ENCODE peak calls at places on chromosomes 13 and 19, in five cellular contexts. One of them, this sample, is unnamed.

GRCh38 chr19:16001481-16002312 is 52.9 kb downstream of the OR10H4 start:
- DNase-seq in GM12878: peak
- DNase-seq in K562: no peak
- DNase-seq in SK-N-SH: no peak
- DNase-seq in HepG2: peak
- DNase-seq in this sample: peak

GRCh38 chr13:30091691-30092090 is 215.7 kb downstream of the KATNAL1 start:
- DNase-seq in SK-N-SH: no peak
- DNase-seq in GM12878: no peak
- DNase-seq in HepG2: no peak
- DNase-seq in K562: no peak
- DNase-seq in this sample: no peak

GRCh38 chr19:46748325-46749109 is 2.3 kb upstream of the STRN4 start:
- DNase-seq in K562: peak
- DNase-seq in SK-N-SH: peak
- DNase-seq in HepG2: peak
- DNase-seq in GM12878: no peak
- DNase-seq in this sample: no peak

GRCh38 chr19:23762884-23763711 is 4.4 kb upstream of the ZNF681 start:
- DNase-seq in GM12878: peak
- DNase-seq in SK-N-SH: peak
- DNase-seq in HepG2: no peak
- DNase-seq in K562: peak
- DNase-seq in this sample: no peak

GRCh38 chr19:18785179-18786124 is 5.7 kb downstream of the COMP start:
- DNase-seq in HepG2: peak
- DNase-seq in SK-N-SH: peak
- DNase-seq in GM12878: no peak
- DNase-seq in K562: peak
- DNase-seq in this sample: no peak

GRCh38 chr13:45180713-45181601 is 19.9 kb downstream of the KCTD4 start:
- DNase-seq in GM12878: no peak
- DNase-seq in K562: no peak
- DNase-seq in SK-N-SH: no peak
- DNase-seq in HepG2: no peak
- DNase-seq in this sample: no peak

GRCh38 chr13:30787747-30788535 is 52.6 kb downstream of the ALOX5AP start:
- DNase-seq in K562: no peak
- DNase-seq in HepG2: no peak
- DNase-seq in SK-N-SH: no peak
- DNase-seq in GM12878: no peak
- DNase-seq in this sample: no peak

GRCh38 chr13:24627090-24627714 is 53.0 kb upstream of the ATP12A start:
- DNase-seq in SK-N-SH: peak
- DNase-seq in HepG2: peak
- DNase-seq in GM12878: no peak
- DNase-seq in K562: peak
- DNase-seq in this sample: no peak

GRCh38 chr19:46412034-46412982 is 1.1 kb downstream of the CCDC8 start:
- DNase-seq in HepG2: no peak
- DNase-seq in SK-N-SH: no peak
- DNase-seq in K562: no peak
- DNase-seq in GM12878: no peak
- DNase-seq in this sample: no peak

GRCh38 chr13:49308977-49309408 is 61.3 kb downstream of the CDADC1 start:
- DNase-seq in SK-N-SH: no peak
- DNase-seq in HepG2: no peak
- DNase-seq in GM12878: no peak
- DNase-seq in K562: no peak
- DNase-seq in this sample: no peak

GRCh38 chr13:52001120-52001731 is 10.0 kb downstream of the ATP7B start:
- DNase-seq in HepG2: peak
- DNase-seq in K562: peak
- DNase-seq in GM12878: no peak
- DNase-seq in SK-N-SH: peak
- DNase-seq in this sample: no peak

GRCh38 chr13:60933638-60934037 is 482.0 kb downstream of the PCDH20 start:
- DNase-seq in SK-N-SH: no peak
- DNase-seq in K562: no peak
- DNase-seq in HepG2: no peak
- DNase-seq in GM12878: no peak
- DNase-seq in this sample: no peak

GRCh38 chr13:60936281-60936680 is 479.4 kb downstream of the PCDH20 start:
- DNase-seq in SK-N-SH: no peak
- DNase-seq in K562: no peak
- DNase-seq in HepG2: no peak
- DNase-seq in GM12878: no peak
- DNase-seq in this sample: no peak

DNA sequence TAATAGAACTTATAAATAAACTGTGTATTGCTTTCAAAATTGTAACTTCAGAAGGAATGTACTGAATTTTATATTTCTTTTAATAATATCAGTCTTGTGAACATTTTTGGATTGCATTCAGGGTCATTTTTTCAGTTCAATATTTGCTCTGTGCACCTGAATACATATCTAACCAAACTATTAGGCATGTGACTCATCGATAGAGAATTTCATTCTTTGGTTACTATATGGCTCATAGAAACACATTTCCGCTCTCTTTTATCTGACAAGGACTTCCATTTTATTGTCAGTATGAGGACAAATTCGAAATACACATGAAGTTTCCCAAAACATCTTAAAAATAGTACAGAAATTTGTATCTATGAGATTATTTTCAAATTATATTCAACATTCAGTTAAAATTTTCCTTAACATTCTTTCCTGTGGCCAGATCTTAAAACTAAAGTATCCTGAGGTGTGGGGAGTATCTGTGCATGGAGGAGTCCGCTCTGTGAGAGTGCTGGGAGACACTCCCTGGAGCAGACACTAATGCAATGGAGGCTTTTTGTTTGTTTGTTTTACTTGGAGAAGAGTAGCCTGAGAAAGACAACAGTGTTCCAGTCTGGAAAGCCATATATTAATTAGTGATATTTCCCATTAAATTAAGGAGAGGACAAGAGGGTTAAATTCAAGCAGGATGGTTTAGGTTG is 483.6 kb downstream of the PCDH20 start:
- DNase-seq in K562: no peak
- DNase-seq in SK-N-SH: no peak
- DNase-seq in HepG2: peak
- DNase-seq in GM12878: no peak
- DNase-seq in this sample: no peak
- TF ChIP-seq REST in K562: no peak
- TF ChIP-seq REST in SK-N-SH: no peak
- TF ChIP-seq REST in HepG2: no peak
- TF ChIP-seq REST in GM12878: no peak
- TF ChIP-seq REST in this sample: no peak

GRCh38 chr19:33416307-33417215 is 43.1 kb downstream of the CEBPG start:
- DNase-seq in K562: peak
- DNase-seq in HepG2: peak
- DNase-seq in GM12878: no peak
- DNase-seq in SK-N-SH: peak
- DNase-seq in this sample: peak
- TF ChIP-seq GABPA in K562: no peak
- TF ChIP-seq GABPA in HepG2: no peak
- TF ChIP-seq GABPA in GM12878: no peak
- TF ChIP-seq GABPA in SK-N-SH: no peak
- TF ChIP-seq GABPA in this sample: no peak

GRCh38 chr19:3095375-3096191 is 1.4 kb downstream of the GNA11 start:
- DNase-seq in HepG2: peak
- DNase-seq in K562: peak
- DNase-seq in GM12878: no peak
- DNase-seq in SK-N-SH: no peak
- DNase-seq in this sample: no peak
- TF ChIP-seq REST in HepG2: no peak
- TF ChIP-seq REST in K562: no peak
- TF ChIP-seq REST in GM12878: no peak
- TF ChIP-seq REST in SK-N-SH: no peak
- TF ChIP-seq REST in this sample: no peak

GRCh38 chr13:41942462-41943094 is 18.3 kb downstream of the VWA8 start:
- DNase-seq in HepG2: no peak
- DNase-seq in GM12878: no peak
- DNase-seq in K562: peak
- DNase-seq in SK-N-SH: no peak
- DNase-seq in this sample: no peak
- TF ChIP-seq GABPA in HepG2: no peak
- TF ChIP-seq GABPA in GM12878: no peak
- TF ChIP-seq GABPA in K562: no peak
- TF ChIP-seq GABPA in SK-N-SH: no peak
- TF ChIP-seq GABPA in this sample: no peak

GRCh38 chr13:36420437-36420891 is 11.8 kb upstream of the CCNA1 start:
- DNase-seq in SK-N-SH: peak
- DNase-seq in HepG2: peak
- DNase-seq in GM12878: peak
- DNase-seq in K562: peak
- DNase-seq in this sample: peak
- TF ChIP-seq REST in SK-N-SH: no peak
- TF ChIP-seq REST in HepG2: no peak
- TF ChIP-seq REST in GM12878: no peak
- TF ChIP-seq REST in K562: no peak
- TF ChIP-seq REST in this sample: no peak

GRCh38 chr13:38202730-38203129 is 146.9 kb upstream of the UFM1 start:
- DNase-seq in GM12878: no peak
- DNase-seq in SK-N-SH: no peak
- DNase-seq in HepG2: no peak
- DNase-seq in K562: no peak
- DNase-seq in this sample: no peak
- TF ChIP-seq GABPA in GM12878: no peak
- TF ChIP-seq GABPA in SK-N-SH: no peak
- TF ChIP-seq GABPA in HepG2: no peak
- TF ChIP-seq GABPA in K562: no peak
- TF ChIP-seq GABPA in this sample: no peak

GRCh38 chr19:8530061-8530679 is 16.2 kb upstream of the ZNF414 start:
- DNase-seq in HepG2: no peak
- DNase-seq in K562: no peak
- DNase-seq in SK-N-SH: no peak
- DNase-seq in GM12878: no peak
- DNase-seq in this sample: no peak

GRCh38 chr19:8526345-8527062 is 12.5 kb upstream of the ZNF414 start:
- DNase-seq in K562: peak
- DNase-seq in SK-N-SH: peak
- DNase-seq in GM12878: no peak
- DNase-seq in HepG2: peak
- DNase-seq in this sample: no peak

GRCh38 chr19:8529369-8530006 is 15.5 kb upstream of the ZNF414 start:
- DNase-seq in GM12878: no peak
- DNase-seq in HepG2: no peak
- DNase-seq in SK-N-SH: no peak
- DNase-seq in K562: no peak
- DNase-seq in this sample: no peak

GRCh38 chr19:8528500-8528899 is 14.5 kb upstream of the ZNF414 start:
- DNase-seq in HepG2: no peak
- DNase-seq in GM12878: no peak
- DNase-seq in SK-N-SH: no peak
- DNase-seq in K562: no peak
- DNase-seq in this sample: no peak

DNA sequence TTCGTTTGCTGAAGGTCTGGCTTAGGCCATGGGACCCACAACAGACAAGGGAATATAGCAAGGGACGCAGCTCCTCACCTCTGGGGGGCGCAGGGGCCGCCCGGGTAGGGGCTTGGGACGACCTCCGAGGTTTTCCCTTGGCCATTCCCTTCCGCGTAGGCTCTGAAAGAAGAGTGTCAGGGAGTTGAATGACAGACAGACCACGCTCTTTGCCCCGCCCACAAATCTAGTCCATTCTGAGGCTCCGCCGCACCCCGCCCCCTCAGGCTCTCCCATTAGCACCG is 11.4 kb upstream of the ZNF414 start:
- DNase-seq in GM12878: no peak
- DNase-seq in SK-N-SH: no peak
- DNase-seq in HepG2: no peak
- DNase-seq in K562: no peak
- DNase-seq in this sample: no peak
- TF ChIP-seq REST in GM12878: no peak
- TF ChIP-seq REST in SK-N-SH: no peak
- TF ChIP-seq REST in HepG2: no peak
- TF ChIP-seq REST in K562: no peak
- TF ChIP-seq REST in this sample: no peak

DNA sequence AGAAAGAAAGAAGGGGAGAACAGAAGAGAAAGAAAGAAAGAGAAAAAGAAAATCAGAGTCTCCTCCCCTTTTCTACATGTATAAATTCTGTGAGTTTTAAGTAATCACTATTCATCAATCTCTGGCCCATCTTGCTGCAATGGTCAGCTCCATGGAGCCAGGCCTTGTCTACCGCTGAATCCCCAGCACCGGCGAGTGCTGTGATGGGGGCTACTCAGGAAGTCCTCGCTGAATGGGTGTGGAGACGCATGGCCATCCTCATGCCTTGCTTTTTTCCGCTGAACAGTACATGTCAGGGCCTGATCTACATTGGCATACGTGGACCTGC is 29.9 kb downstream of the GPR42 start:
- DNase-seq in SK-N-SH: no peak
- DNase-seq in GM12878: no peak
- DNase-seq in K562: no peak
- DNase-seq in HepG2: no peak
- DNase-seq in this sample: no peak
- TF ChIP-seq GABPA in SK-N-SH: no peak
- TF ChIP-seq GABPA in GM12878: no peak
- TF ChIP-seq GABPA in K562: no peak
- TF ChIP-seq GABPA in HepG2: no peak
- TF ChIP-seq GABPA in this sample: no peak

GRCh38 chr19:39325778-39326680 is 5.4 kb upstream of the LRFN1 start:
- DNase-seq in K562: no peak
- DNase-seq in SK-N-SH: peak
- DNase-seq in GM12878: no peak
- DNase-seq in HepG2: peak
- DNase-seq in this sample: no peak

GRCh38 chr19:39324242-39324842 is 3.7 kb upstream of the LRFN1 start:
- DNase-seq in HepG2: no peak
- DNase-seq in K562: no peak
- DNase-seq in SK-N-SH: no peak
- DNase-seq in GM12878: no peak
- DNase-seq in this sample: no peak

GRCh38 chr19:39327318-39327717 is 6.7 kb upstream of the LRFN1 start:
- DNase-seq in K562: no peak
- DNase-seq in SK-N-SH: no peak
- DNase-seq in GM12878: no peak
- DNase-seq in HepG2: no peak
- DNase-seq in this sample: no peak

GRCh38 chr19:39329948-39330347 is 5.9 kb downstream of the GMFG start:
- DNase-seq in SK-N-SH: no peak
- DNase-seq in K562: no peak
- DNase-seq in HepG2: no peak
- DNase-seq in GM12878: no peak
- DNase-seq in this sample: no peak

GRCh38 chr19:39327990-39328705 is 7.5 kb upstream of the LRFN1 start:
- DNase-seq in GM12878: no peak
- DNase-seq in HepG2: peak
- DNase-seq in K562: peak
- DNase-seq in SK-N-SH: peak
- DNase-seq in this sample: peak
- TF ChIP-seq REST in GM12878: no peak
- TF ChIP-seq REST in HepG2: no peak
- TF ChIP-seq REST in K562: no peak
- TF ChIP-seq REST in SK-N-SH: no peak
- TF ChIP-seq REST in this sample: no peak